ENCODE peak calls at places on chromosomes 4 and X, in five cellular contexts. One of them, this sample, is unnamed.

GRCh38 chrX:137432609-137433008 is 133.3 kb upstream of the ZIC3 start:
- DNase-seq in ovary: no peak
- DNase-seq in left ventricle myocardium inferior: no peak
- DNase-seq in A673: peak; percentile 55
- DNase-seq in CD4-positive, alpha-beta memory T cell: no peak
- DNase-seq in this sample: no peak

GRCh38 chrX:22085969-22086368 is 53.8 kb downstream of the PHEX start:
- DNase-seq in left ventricle myocardium inferior: no peak
- DNase-seq in ovary: no peak
- DNase-seq in CD4-positive, alpha-beta memory T cell: no peak
- DNase-seq in A673: no peak
- DNase-seq in this sample: no peak

GRCh38 chrX:49041683-49042529 is 1.3 kb downstream of the TFE3 start:
- DNase-seq in left ventricle myocardium inferior: peak; percentile 17
- DNase-seq in A673: peak; percentile 35
- DNase-seq in CD4-positive, alpha-beta memory T cell: no peak
- DNase-seq in ovary: no peak
- DNase-seq in this sample: no peak

GRCh38 chr4:159158083-159158617 is 55.3 kb downstream of the RAPGEF2 start:
- DNase-seq in left ventricle myocardium inferior: no peak
- DNase-seq in CD4-positive, alpha-beta memory T cell: no peak
- DNase-seq in ovary: no peak
- DNase-seq in A673: no peak
- DNase-seq in this sample: no peak

GRCh38 chrX:102985182-102985581 is 48.1 kb downstream of the RAB40AL start:
- DNase-seq in A673: no peak
- DNase-seq in CD4-positive, alpha-beta memory T cell: no peak
- DNase-seq in ovary: no peak
- DNase-seq in left ventricle myocardium inferior: no peak
- DNase-seq in this sample: no peak

GRCh38 chrX:105609530-105609929 is 212.8 kb upstream of the NRK start:
- DNase-seq in CD4-positive, alpha-beta memory T cell: no peak
- DNase-seq in ovary: no peak
- DNase-seq in left ventricle myocardium inferior: no peak
- DNase-seq in A673: no peak
- DNase-seq in this sample: no peak

GRCh38 chrX:30488092-30488491 is 89.5 kb downstream of the TASL start:
- DNase-seq in CD4-positive, alpha-beta memory T cell: no peak
- DNase-seq in ovary: no peak
- DNase-seq in left ventricle myocardium inferior: no peak
- DNase-seq in A673: peak; percentile 66
- DNase-seq in this sample: no peak

GRCh38 chr4:145497199-145498149 is 15.8 kb downstream of the SMAD1 start:
- DNase-seq in ovary: no peak
- DNase-seq in CD4-positive, alpha-beta memory T cell: no peak
- DNase-seq in A673: no peak
- DNase-seq in left ventricle myocardium inferior: no peak
- DNase-seq in this sample: no peak

GRCh38 chr4:165874799-165875371 is 1.8 kb downstream of the TLL1 start:
- DNase-seq in left ventricle myocardium inferior: peak; percentile 19
- DNase-seq in ovary: no peak
- DNase-seq in A673: peak; percentile 75
- DNase-seq in CD4-positive, alpha-beta memory T cell: no peak
- DNase-seq in this sample: no peak

GRCh38 chrX:71105638-71106037 is 902 bp downstream of the CXorf65 start:
- DNase-seq in left ventricle myocardium inferior: no peak
- DNase-seq in CD4-positive, alpha-beta memory T cell: peak; percentile 21
- DNase-seq in ovary: no peak
- DNase-seq in A673: no peak
- DNase-seq in this sample: no peak
- H3K4me3 ChIP-seq in left ventricle myocardium inferior: no peak overlapping the region
- H3K4me3 ChIP-seq in CD4-positive, alpha-beta memory T cell: no peak overlapping the region
- H3K4me3 ChIP-seq in ovary: no peak overlapping the region
- H3K4me3 ChIP-seq in A673: no peak overlapping the region
- H3K4me3 ChIP-seq in this sample: no peak overlapping the region

DNA sequence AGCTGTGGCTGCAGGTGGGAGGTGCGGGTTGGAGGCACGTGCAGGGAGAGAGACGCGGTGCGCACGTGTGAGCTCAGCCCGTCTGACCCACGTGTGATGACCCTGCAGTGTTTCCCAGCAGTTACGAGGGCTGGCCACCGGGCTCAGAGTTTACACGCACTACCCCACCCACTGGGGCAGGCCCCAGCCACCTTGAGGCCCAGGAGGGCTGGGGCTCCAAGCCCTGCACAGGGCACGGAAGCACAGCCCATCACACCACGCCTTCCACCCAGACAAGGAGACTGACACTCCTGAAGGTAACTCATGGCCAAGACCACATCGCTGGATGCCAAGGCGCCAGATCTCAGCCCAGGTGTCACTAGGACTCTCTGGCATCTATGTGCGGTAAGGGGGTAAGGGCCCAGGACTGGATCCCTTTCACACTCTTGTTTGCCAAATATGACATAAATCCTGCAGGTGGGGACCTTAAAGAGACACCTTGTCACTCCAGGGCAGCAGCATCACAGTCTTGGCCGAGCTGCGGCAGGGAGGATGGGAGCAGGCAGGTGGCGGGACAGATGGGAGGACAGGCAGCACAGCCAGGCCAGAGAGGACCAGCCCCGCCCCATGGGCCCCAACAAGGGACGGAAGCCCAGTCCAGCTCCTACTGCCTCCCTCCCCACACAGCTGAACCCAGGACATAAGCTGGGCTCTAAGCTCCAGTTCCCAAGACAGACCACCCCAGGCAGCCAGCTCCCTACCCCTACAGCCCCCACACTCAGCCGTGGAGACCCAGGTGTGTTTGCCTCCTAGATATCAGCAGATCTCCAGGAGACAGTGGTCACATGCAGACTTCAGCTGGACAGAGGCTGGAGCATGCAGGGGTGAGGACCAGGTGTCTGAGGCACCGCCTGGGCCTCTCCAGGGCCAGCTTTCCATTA is 56.8 kb downstream of the ZFYVE28 start:
- DNase-seq in ovary: no peak
- DNase-seq in CD4-positive, alpha-beta memory T cell: no peak
- DNase-seq in A673: no peak
- DNase-seq in left ventricle myocardium inferior: no peak
- DNase-seq in this sample: no peak
- H3K27ac ChIP-seq in ovary: no peak overlapping the region
- H3K27ac ChIP-seq in CD4-positive, alpha-beta memory T cell: no peak overlapping the region
- H3K27ac ChIP-seq in A673: no peak overlapping the region
- H3K27ac ChIP-seq in left ventricle myocardium inferior: no peak overlapping the region
- H3K27ac ChIP-seq in this sample: no peak overlapping the region

GRCh38 chrX:136163694-136164093 is 16.4 kb downstream of the FHL1 start:
- DNase-seq in ovary: no peak
- DNase-seq in left ventricle myocardium inferior: no peak
- DNase-seq in CD4-positive, alpha-beta memory T cell: no peak
- DNase-seq in A673: no peak
- DNase-seq in this sample: no peak

GRCh38 chrX:136170109-136170800 is 22.9 kb downstream of the FHL1 start:
- DNase-seq in A673: no peak
- DNase-seq in ovary: no peak
- DNase-seq in left ventricle myocardium inferior: peak; percentile 24
- DNase-seq in CD4-positive, alpha-beta memory T cell: no peak
- DNase-seq in this sample: no peak

GRCh38 chrX:136171420-136171819 is 24.1 kb downstream of the FHL1 start:
- DNase-seq in ovary: no peak
- DNase-seq in A673: no peak
- DNase-seq in CD4-positive, alpha-beta memory T cell: no peak
- DNase-seq in left ventricle myocardium inferior: no peak
- DNase-seq in this sample: no peak

GRCh38 chrX:136166221-136166855 is 19.0 kb downstream of the FHL1 start:
- DNase-seq in A673: peak; percentile 37
- DNase-seq in left ventricle myocardium inferior: no peak
- DNase-seq in CD4-positive, alpha-beta memory T cell: no peak
- DNase-seq in ovary: no peak
- DNase-seq in this sample: no peak

GRCh38 chrX:136168929-136169735 is 21.8 kb downstream of the FHL1 start:
- DNase-seq in ovary: peak; percentile 69
- DNase-seq in CD4-positive, alpha-beta memory T cell: no peak
- DNase-seq in A673: peak; percentile 58
- DNase-seq in left ventricle myocardium inferior: peak; percentile 33
- DNase-seq in this sample: peak; percentile 79
- H3K4me3 ChIP-seq in ovary: no peak overlapping the region
- H3K4me3 ChIP-seq in CD4-positive, alpha-beta memory T cell: no peak overlapping the region
- H3K4me3 ChIP-seq in A673: no peak overlapping the region
- H3K4me3 ChIP-seq in left ventricle myocardium inferior: peak overlapping the region; percentile 51
- H3K4me3 ChIP-seq in this sample: peak overlapping the region; percentile 6

GRCh38 chr4:7598939-7599790 is 164.4 kb upstream of the PSAPL1 start:
- DNase-seq in left ventricle myocardium inferior: no peak
- DNase-seq in ovary: no peak
- DNase-seq in A673: no peak
- DNase-seq in CD4-positive, alpha-beta memory T cell: no peak
- DNase-seq in this sample: no peak

GRCh38 chr4:7600247-7600646 is 165.5 kb upstream of the PSAPL1 start:
- DNase-seq in A673: no peak
- DNase-seq in ovary: no peak
- DNase-seq in left ventricle myocardium inferior: no peak
- DNase-seq in CD4-positive, alpha-beta memory T cell: no peak
- DNase-seq in this sample: no peak

GRCh38 chr4:7597281-7597680 is 162.6 kb upstream of the PSAPL1 start:
- DNase-seq in A673: no peak
- DNase-seq in ovary: no peak
- DNase-seq in left ventricle myocardium inferior: no peak
- DNase-seq in CD4-positive, alpha-beta memory T cell: no peak
- DNase-seq in this sample: no peak

GRCh38 chr4:7594013-7594412 is 159.3 kb upstream of the PSAPL1 start:
- DNase-seq in left ventricle myocardium inferior: no peak
- DNase-seq in ovary: no peak
- DNase-seq in CD4-positive, alpha-beta memory T cell: no peak
- DNase-seq in A673: no peak
- DNase-seq in this sample: no peak

DNA sequence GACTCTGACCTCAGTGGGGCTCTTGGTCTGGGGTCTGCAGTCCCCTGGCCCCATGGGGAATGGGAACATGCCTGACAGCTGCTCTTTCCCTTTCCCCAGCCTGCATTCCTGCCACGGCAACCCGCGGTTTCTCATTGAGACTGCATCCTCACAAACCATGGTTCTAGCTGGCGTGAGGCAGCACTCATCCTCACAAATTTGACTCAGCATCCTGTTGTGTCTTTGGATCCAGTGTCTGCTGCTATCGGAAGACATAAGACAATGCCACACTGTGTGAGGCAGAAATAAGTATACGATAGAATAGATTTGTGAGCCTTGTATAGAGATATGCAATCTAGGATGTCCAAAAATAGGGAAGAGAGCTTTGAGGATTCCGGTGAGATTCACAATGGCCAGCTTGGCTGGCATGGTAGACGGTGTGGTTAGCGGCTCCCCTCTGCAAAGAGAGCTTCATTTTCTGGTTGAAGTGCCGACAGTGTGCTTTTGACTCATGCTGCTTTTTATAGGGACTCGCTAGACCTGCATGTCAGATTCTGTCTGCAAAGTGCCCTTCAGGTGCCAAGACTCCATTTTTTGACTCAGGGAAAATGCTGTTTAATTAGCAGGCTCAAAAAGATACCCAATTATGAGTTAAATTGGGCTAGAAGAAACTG is 161.3 kb upstream of the PSAPL1 start:
- DNase-seq in A673: no peak
- DNase-seq in CD4-positive, alpha-beta memory T cell: no peak
- DNase-seq in ovary: no peak
- DNase-seq in left ventricle myocardium inferior: no peak
- DNase-seq in this sample: no peak
- H3K27ac ChIP-seq in A673: no peak overlapping the region
- H3K27ac ChIP-seq in CD4-positive, alpha-beta memory T cell: no peak overlapping the region
- H3K27ac ChIP-seq in ovary: no peak overlapping the region
- H3K27ac ChIP-seq in left ventricle myocardium inferior: peak overlapping the region; percentile 36
- H3K27ac ChIP-seq in this sample: no peak overlapping the region

GRCh38 chrX:34341814-34342213 is 209.7 kb upstream of the FAM47A start:
- DNase-seq in A673: no peak
- DNase-seq in left ventricle myocardium inferior: no peak
- DNase-seq in ovary: no peak
- DNase-seq in CD4-positive, alpha-beta memory T cell: no peak
- DNase-seq in this sample: no peak

GRCh38 chrX:34338046-34338445 is 205.9 kb upstream of the FAM47A start:
- DNase-seq in ovary: no peak
- DNase-seq in left ventricle myocardium inferior: no peak
- DNase-seq in CD4-positive, alpha-beta memory T cell: no peak
- DNase-seq in A673: peak; percentile 18
- DNase-seq in this sample: no peak

GRCh38 chrX:34343001-34343400 is 210.9 kb upstream of the FAM47A start:
- DNase-seq in ovary: no peak
- DNase-seq in CD4-positive, alpha-beta memory T cell: no peak
- DNase-seq in left ventricle myocardium inferior: no peak
- DNase-seq in A673: no peak
- DNase-seq in this sample: no peak

GRCh38 chrX:34341258-34341657 is 209.1 kb upstream of the FAM47A start:
- DNase-seq in ovary: no peak
- DNase-seq in A673: peak; percentile 16
- DNase-seq in left ventricle myocardium inferior: no peak
- DNase-seq in CD4-positive, alpha-beta memory T cell: no peak
- DNase-seq in this sample: no peak
- H3K4me3 ChIP-seq in ovary: no peak overlapping the region
- H3K4me3 ChIP-seq in A673: no peak overlapping the region
- H3K4me3 ChIP-seq in left ventricle myocardium inferior: no peak overlapping the region
- H3K4me3 ChIP-seq in CD4-positive, alpha-beta memory T cell: no peak overlapping the region
- H3K4me3 ChIP-seq in this sample: no peak overlapping the region

DNA sequence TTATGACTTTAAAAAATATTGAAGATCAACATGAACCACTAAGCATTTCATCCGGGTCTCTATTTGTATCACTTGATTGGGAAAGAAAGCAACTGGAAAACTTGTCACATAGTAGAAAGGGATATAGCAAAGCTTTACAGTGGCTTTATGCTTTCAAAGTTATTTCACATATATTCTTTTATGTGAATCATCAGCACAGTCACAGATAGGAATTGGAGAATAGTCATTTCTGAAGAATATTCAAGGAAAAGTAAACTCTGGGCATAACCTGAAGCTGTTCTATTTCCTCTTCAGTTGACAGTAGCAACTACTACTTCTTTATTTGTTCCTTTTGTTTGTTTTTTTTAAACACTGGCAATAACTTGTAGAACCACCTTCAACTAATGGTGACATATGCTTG is 50.5 kb downstream of the MND1 start:
- DNase-seq in ovary: no peak
- DNase-seq in A673: no peak
- DNase-seq in left ventricle myocardium inferior: no peak
- DNase-seq in CD4-positive, alpha-beta memory T cell: no peak
- DNase-seq in this sample: no peak
- H3K27ac ChIP-seq in ovary: no peak overlapping the region
- H3K27ac ChIP-seq in A673: no peak overlapping the region
- H3K27ac ChIP-seq in left ventricle myocardium inferior: no peak overlapping the region
- H3K27ac ChIP-seq in CD4-positive, alpha-beta memory T cell: no peak overlapping the region
- H3K27ac ChIP-seq in this sample: no peak overlapping the region

DNA sequence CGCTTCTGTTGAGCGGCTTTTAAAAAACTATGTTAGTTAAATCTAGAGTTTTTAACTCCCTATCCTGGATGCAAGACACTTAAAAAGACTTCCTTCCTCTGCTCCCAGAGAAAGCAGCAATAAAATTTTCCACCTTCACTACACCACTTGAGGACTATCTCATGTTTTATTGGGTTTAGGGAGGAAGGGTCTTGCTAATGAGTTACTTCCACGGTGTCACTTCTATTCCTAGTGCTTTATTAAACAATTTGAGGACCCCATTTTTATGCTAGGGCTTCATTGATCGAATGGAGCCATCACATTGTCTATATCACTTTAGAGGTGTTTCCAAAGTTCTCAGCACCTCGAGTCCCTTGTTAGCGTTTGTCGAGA is 3.7 kb upstream of the STIM2 start:
- DNase-seq in ovary: no peak
- DNase-seq in A673: no peak
- DNase-seq in CD4-positive, alpha-beta memory T cell: no peak
- DNase-seq in left ventricle myocardium inferior: no peak
- DNase-seq in this sample: no peak
- H3K4me3 ChIP-seq in ovary: peak overlapping the region; percentile 79
- H3K4me3 ChIP-seq in A673: peak overlapping the region; percentile 85
- H3K4me3 ChIP-seq in CD4-positive, alpha-beta memory T cell: peak overlapping the region; percentile 97
- H3K4me3 ChIP-seq in left ventricle myocardium inferior: peak overlapping the region; percentile 82
- H3K4me3 ChIP-seq in this sample: peak overlapping the region; percentile 50

This sample was measured in right atrium auricular region.